ENCODE peak calls at places on chromosomes 16 and 17, in nine cellular contexts. N is mucosa of gallbladder; I is GM12864; E is EH; V is SW 1271; M is left ventricle myocardium inferior; W is HT-29; S is activated CD8-positive, alpha-beta memory T cell treated with anti-CD3 and anti-CD28 coated beads, Interleukin-2, amount 10 ng/mL, durations not matched to agents 7 days and 5 days; X is mesendoderm. U is an unnamed sample.

GRCh38 chr16:9840761-9841665 is 341.2 kb downstream of the GRIN2A start:
- DNase-seq in M (no peak), S (no peak), I (peak; percentile 26), V (no peak), X (peak; percentile 87), E (no peak), N (no peak), W (no peak), U (no peak)

GRCh38 chr17:82019905-82020873 is 2.5 kb downstream of the CENPX start:
- DNase-seq in V (peak; percentile 19), I (no peak), X (peak; percentile 75), W (peak; percentile 48), E (peak; percentile 39), N (no peak), M (peak; percentile 51), S (peak; percentile 79), U (no peak)

GRCh38 chr16:14405611-14406537 is 224.2 kb downstream of the PARN start:
- DNase-seq in W (peak; percentile 76), E (no peak), I (peak; percentile 83), V (no peak), N (no peak), X (peak; percentile 72), M (no peak), S (no peak), U (no peak)

GRCh38 chr17:72466199-72466598 is 345.4 kb downstream of the SOX9 start:
- DNase-seq in I (peak; percentile 30), N (no peak), V (peak; percentile 68), W (no peak), X (no peak), M (no peak), S (no peak), E (peak; percentile 87), U (peak; percentile 57)

GRCh38 chr16:54160939-54161897 is 125.4 kb downstream of the IRX3 start:
- DNase-seq in V (no peak), S (no peak), E (no peak), I (no peak), M (no peak), X (no peak), W (no peak), N (no peak), U (no peak)

GRCh38 chr17:38730526-38731379 is 612 bp downstream of the CISD3 start:
- DNase-seq in S (no peak), M (peak; percentile 84), X (peak; percentile 78), I (no peak), V (peak; percentile 62), E (peak; percentile 78), W (peak; percentile 97), N (peak; percentile 84), U (no peak)

GRCh38 chr17:77315010-77315409 is 174.2 kb downstream of the SEC14L1 start:
- DNase-seq in V (no peak), I (no peak), E (no peak), X (no peak), M (no peak), N (no peak), S (no peak), W (no peak), U (no peak)

GRCh38 chr17:21475555-21475954 is 99.4 kb downstream of the KCNJ12 start:
- DNase-seq in I (no peak), M (no peak), E (no peak), W (no peak), X (no peak), S (no peak), N (no peak), V (no peak), U (no peak)

GRCh38 chr16:31328322-31329052 is 26.5 kb upstream of the ITGAX start:
- DNase-seq in W (no peak), I (no peak), V (no peak), E (no peak), X (no peak), M (no peak), S (no peak), N (no peak), U (no peak)

GRCh38 chr16:52756812-52757517 is 210.0 kb upstream of the TOX3 start:
- DNase-seq in X (no peak), S (no peak), M (no peak), V (no peak), W (no peak), E (no peak), N (no peak), I (no peak), U (no peak)

U was measured in brain microvascular endothelial cell.